ENCODE peak calls at places on chromosomes 12 and 14, in seven cellular contexts. N is transverse colon, O is neural crest cell, R is body of pancreas, I is colonic mucosa, Y is omental fat pad, D is fibroblast of lung. V is an unnamed sample.

GRCh38 chr12:11228268-11228879 is 41.1 kb downstream of the PRB3 start:
- DNase-seq in N (peak), O (peak), R (peak), I (peak), Y (no peak), D (peak), V (peak)

GRCh38 chr12:52630104-52630500 is 11.7 kb upstream of the KRT73 start:
- DNase-seq in N (no peak), O (no peak), R (no peak), I (no peak), Y (no peak), D (no peak), V (no peak)

GRCh38 chr12:95096852-95097251 is 23.4 kb upstream of the NR2C1 start:
- DNase-seq in N (no peak), O (no peak), R (peak), I (peak), Y (no peak), D (peak), V (no peak)

GRCh38 chr14:70788893-70789292 is 20.4 kb downstream of the MAP3K9 start:
- DNase-seq in N (no peak), O (no peak), R (no peak), I (no peak), Y (no peak), D (no peak), V (no peak)

GRCh38 chr14:95185452-95186392 is 28.4 kb upstream of the DICER1 start:
- DNase-seq in N (peak), O (no peak), R (peak), I (peak), Y (no peak), D (peak), V (no peak)

GRCh38 chr14:85991156-85991555 is 461.2 kb downstream of the FLRT2 start:
- DNase-seq in N (no peak), O (no peak), R (no peak), I (no peak), Y (no peak), D (peak), V (no peak)

GRCh38 chr12:117026921-117027250 is 72.3 kb downstream of the TESC start:
- DNase-seq in N (no peak), O (no peak), R (no peak), I (no peak), Y (no peak), D (no peak), V (no peak)

GRCh38 chr12:116508145-116509121 is 50.7 kb upstream of the MAP1LC3B2 start:
- DNase-seq in N (peak), O (peak), R (no peak), I (peak), Y (no peak), D (peak), V (no peak)

GRCh38 chr14:46574236-46574970 is 77.2 kb downstream of the RPL10L start:
- DNase-seq in N (no peak), O (no peak), R (no peak), I (no peak), Y (no peak), D (peak), V (no peak)

GRCh38 chr12:85759217-85759616 is 77.0 kb downstream of the RASSF9 start:
- DNase-seq in N (no peak), O (no peak), R (no peak), I (no peak), Y (no peak), D (no peak), V (no peak)

GRCh38 chr14:104582649-104583048 is 3.1 kb downstream of the C14orf180 start:
- DNase-seq in N (no peak), O (no peak), R (peak), I (no peak), Y (no peak), D (no peak), V (no peak)

GRCh38 chr12:81610955-81611889 is 147.9 kb downstream of the PPFIA2 start:
- DNase-seq in N (no peak), O (no peak), R (no peak), I (no peak), Y (no peak), D (no peak), V (no peak)

GRCh38 chr12:14771651-14772137 is 31.6 kb downstream of the WBP11 start:
- DNase-seq in N (no peak), O (no peak), R (no peak), I (no peak), Y (no peak), D (no peak), V (no peak)

GRCh38 chr12:51082561-51083139 is 746 bp downstream of the CSRNP2 start:
- DNase-seq in N (peak), O (no peak), R (peak), I (peak), Y (no peak), D (peak), V (peak)

GRCh38 chr12:12582895-12583303 is 20.2 kb upstream of the DUSP16 start:
- DNase-seq in N (no peak), O (no peak), R (no peak), I (peak), Y (no peak), D (peak), V (peak)

GRCh38 chr12:71840226-71840847 is 778 bp downstream of the TBC1D15 start:
- DNase-seq in N (no peak), O (no peak), R (no peak), I (no peak), Y (no peak), D (peak), V (peak)

GRCh38 chr12:94046626-94047410 is 101.6 kb upstream of the PLXNC1 start:
- DNase-seq in N (no peak), O (no peak), R (no peak), I (no peak), Y (no peak), D (no peak), V (no peak)

GRCh38 chr14:49997991-49998390 is 105.1 kb downstream of the ARF6 start:
- DNase-seq in N (no peak), O (no peak), R (no peak), I (no peak), Y (no peak), D (no peak), V (no peak)

GRCh38 chr14:96247031-96247430 is 9.0 kb upstream of the BDKRB1 start:
- DNase-seq in N (no peak), O (no peak), R (no peak), I (no peak), Y (no peak), D (no peak), V (no peak)

GRCh38 chr14:23864856-23865255 is 88.7 kb upstream of the DHRS4 start:
- DNase-seq in N (no peak), O (no peak), R (no peak), I (no peak), Y (no peak), D (no peak), V (no peak)

GRCh38 chr14:97332591-97332984 is 535.4 kb downstream of the VRK1 start:
- DNase-seq in N (no peak), O (no peak), R (no peak), I (no peak), Y (no peak), D (no peak), V (no peak)

GRCh38 chr14:90535556-90535930 is 138.7 kb downstream of the CALM1 start:
- DNase-seq in N (no peak), O (no peak), R (no peak), I (no peak), Y (no peak), D (no peak), V (no peak)

GRCh38 chr12:5807090-5807414 is 138.0 kb downstream of the ANO2 start:
- DNase-seq in N (no peak), O (no peak), R (no peak), I (no peak), Y (no peak), D (peak), V (no peak)

GRCh38 chr12:81450920-81451739 is 308.0 kb downstream of the PPFIA2 start:
- DNase-seq in N (no peak), O (peak), R (peak), I (peak), Y (no peak), D (peak), V (peak)

GRCh38 chr14:96304956-96305355 is 48.9 kb downstream of the BDKRB1 start:
- DNase-seq in N (no peak), O (peak), R (no peak), I (no peak), Y (no peak), D (no peak), V (no peak)

GRCh38 chr12:8048906-8049305 is 16.4 kb downstream of the FOXJ2 start:
- DNase-seq in N (no peak), O (no peak), R (no peak), I (no peak), Y (no peak), D (no peak), V (peak)

GRCh38 chr14:92507174-92507768 is 6.3 kb upstream of the RIN3 start:
- DNase-seq in N (peak), O (no peak), R (no peak), I (peak), Y (no peak), D (no peak), V (no peak)

GRCh38 chr12:132360906-132361777 is 31.8 kb upstream of the GALNT9 start:
- DNase-seq in N (no peak), O (no peak), R (no peak), I (no peak), Y (no peak), D (no peak), V (no peak)

GRCh38 chr14:101009531-101009930 is 106.0 kb upstream of the RTL1 start:
- DNase-seq in N (no peak), O (no peak), R (peak), I (no peak), Y (no peak), D (no peak), V (no peak)

GRCh38 chr14:36001936-36002335 is 174.6 kb downstream of the PTCSC3 start:
- DNase-seq in N (no peak), O (no peak), R (no peak), I (no peak), Y (no peak), D (no peak), V (no peak)

GRCh38 chr14:56144176-56144575 is 26.0 kb downstream of the PELI2 start:
- DNase-seq in N (no peak), O (no peak), R (no peak), I (no peak), Y (no peak), D (no peak), V (no peak)

GRCh38 chr12:31220633-31221565 is 105.1 kb downstream of the SINHCAF start:
- DNase-seq in N (no peak), O (no peak), R (no peak), I (no peak), Y (no peak), D (peak), V (peak)

GRCh38 chr14:32639208-32639607 is 299.5 kb upstream of the NPAS3 start:
- DNase-seq in N (no peak), O (no peak), R (no peak), I (no peak), Y (no peak), D (no peak), V (no peak)

GRCh38 chr12:92912672-92913071 is 16.4 kb downstream of the EEA1 start:
- DNase-seq in N (no peak), O (no peak), R (no peak), I (no peak), Y (no peak), D (no peak), V (no peak)

GRCh38 chr14:75595211-75595610 is 16.8 kb downstream of the FLVCR2 start:
- DNase-seq in N (no peak), O (no peak), R (no peak), I (no peak), Y (no peak), D (no peak), V (peak)

GRCh38 chr14:75589896-75590295 is 11.5 kb downstream of the FLVCR2 start:
- DNase-seq in N (no peak), O (no peak), R (no peak), I (no peak), Y (no peak), D (no peak), V (no peak)

GRCh38 chr14:75591331-75591946 is 13.0 kb downstream of the FLVCR2 start:
- DNase-seq in N (no peak), O (no peak), R (no peak), I (no peak), Y (no peak), D (no peak), V (no peak)

GRCh38 chr14:75587388-75587787 is 9.0 kb downstream of the FLVCR2 start:
- DNase-seq in N (no peak), O (no peak), R (no peak), I (no peak), Y (no peak), D (no peak), V (no peak)

DNA sequence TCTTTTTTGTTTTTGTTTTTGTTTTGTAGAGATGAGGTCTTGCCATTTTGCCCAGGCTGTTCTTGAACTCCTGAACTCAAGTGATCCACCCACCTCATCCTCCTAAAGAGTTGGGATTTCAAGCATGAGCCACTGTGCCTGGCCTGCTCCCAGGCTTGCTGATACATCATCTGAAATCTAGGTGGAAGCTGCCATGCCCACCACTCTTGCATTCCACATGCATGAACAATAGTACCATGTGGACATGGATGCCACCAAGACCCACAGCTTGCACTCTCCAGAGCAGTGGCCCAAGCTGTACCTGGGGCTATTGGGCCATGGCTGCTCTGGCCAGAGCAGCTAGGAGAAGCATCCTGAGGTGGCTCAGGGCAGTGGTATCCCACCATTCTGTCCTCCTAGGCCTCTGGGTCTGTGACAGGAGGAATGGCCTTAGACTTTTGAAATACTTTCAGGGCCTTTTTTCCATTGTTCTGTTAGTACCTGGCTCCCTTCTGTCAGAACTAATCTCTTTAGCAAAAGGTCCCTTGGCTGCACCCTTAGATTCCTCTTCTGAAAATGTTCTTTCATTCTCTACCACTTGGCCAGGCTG is 13.7 kb downstream of the FLVCR2 start:
- DNase-seq in N (no peak), O (no peak), R (no peak), I (no peak), Y (no peak), D (no peak), V (no peak)
- TF ChIP-seq CTCF in N (no peak), O (no peak), R (no peak), I (no peak), Y (no peak), D (no peak), V (no peak)

GRCh38 chr12:105502426-105502930 is 172.0 kb downstream of the C12orf75 start:
- DNase-seq in N (no peak), O (no peak), R (no peak), I (no peak), Y (no peak), D (no peak), V (no peak)
- TF ChIP-seq CTCF in N (no peak), O (no peak), R (no peak), I (no peak), Y (no peak), D (no peak), V (no peak)

GRCh38 chr12:46383654-46384450 is 11.3 kb upstream of the SLC38A2 start:
- DNase-seq in N (peak), O (peak), R (peak), I (peak), Y (peak), D (peak), V (peak)
- TF ChIP-seq CTCF in N (no peak), O (peak), R (no peak), I (no peak), Y (no peak), D (no peak), V (no peak)

GRCh38 chr12:60684988-60685655 is 1089.3 kb downstream of the SLC16A7 start:
- DNase-seq in N (no peak), O (no peak), R (no peak), I (no peak), Y (no peak), D (no peak), V (no peak)
- TF ChIP-seq CTCF in N (no peak), O (no peak), R (no peak), I (no peak), Y (no peak), D (no peak), V (peak)

DNA sequence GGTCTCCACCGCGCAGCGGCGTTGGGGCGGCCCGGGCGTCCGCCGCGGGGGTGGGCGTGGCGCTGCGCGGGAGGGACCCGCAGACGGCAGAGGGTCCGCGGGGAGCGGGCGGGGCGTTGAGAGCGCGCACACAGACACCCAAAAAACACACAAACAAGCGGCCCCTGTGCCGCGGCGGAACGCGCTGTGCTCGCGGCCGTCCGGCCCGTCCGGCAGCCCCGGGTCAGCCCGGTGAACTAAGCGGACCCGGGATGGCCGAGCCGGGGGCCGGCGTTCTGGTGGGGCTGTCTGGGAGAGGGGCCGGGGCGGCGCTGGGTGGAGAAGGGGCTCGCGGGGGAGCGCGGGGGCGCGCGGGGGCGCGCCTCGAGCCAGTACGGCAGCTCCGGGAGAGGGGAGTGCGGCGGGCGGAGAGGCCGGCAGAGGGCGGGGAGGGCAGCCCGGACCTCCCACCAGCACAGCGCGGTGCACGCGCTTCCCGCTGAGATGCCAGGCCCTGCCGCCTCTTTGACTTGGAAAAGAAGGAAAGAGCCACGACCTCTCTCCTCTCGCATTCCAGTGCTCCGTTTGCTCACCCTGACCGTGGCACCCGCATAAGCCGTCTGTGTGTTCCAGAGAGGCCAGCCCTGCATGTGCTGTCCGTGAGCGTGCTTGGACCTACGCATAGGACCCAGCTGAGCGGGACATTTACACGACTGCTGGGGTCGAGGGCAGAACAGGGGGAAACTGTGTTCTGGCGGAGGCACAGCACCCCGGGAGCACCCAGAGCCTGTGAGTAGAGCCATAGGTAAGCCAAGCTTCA is 10.3 kb downstream of the SLC6A12 start:
- DNase-seq in N (no peak), O (peak), R (no peak), I (no peak), Y (no peak), D (no peak), V (no peak)
- TF ChIP-seq CTCF in N (no peak), O (peak), R (no peak), I (no peak), Y (no peak), D (no peak), V (no peak)

GRCh38 chr12:20950248-20950647 is 139.7 kb downstream of the SLCO1B3 start:
- DNase-seq in N (no peak), O (no peak), R (no peak), I (no peak), Y (no peak), D (peak), V (no peak)

GRCh38 chr12:20946732-20947131 is 136.2 kb downstream of the SLCO1B3 start:
- DNase-seq in N (no peak), O (peak), R (peak), I (peak), Y (no peak), D (peak), V (no peak)
- TF ChIP-seq CTCF in N (peak), O (peak), R (peak), I (peak), Y (no peak), D (no peak), V (peak)